ENCODE peak calls at places on chromosomes 16 and 17, in five cellular contexts. U is upper lobe of right lung, Q is GM23248, S is A549, I is prostate gland. E is an unnamed sample.

GRCh38 chr17:34370376-34370996 is 7.5 kb upstream of the CCL1 start:
- DNase-seq in I (no peak), S (no peak), Q (no peak), U (no peak), E (no peak)

GRCh38 chr16:25988089-25988488 is 296.3 kb downstream of the HS3ST4 start:
- DNase-seq in I (no peak), Q (no peak), S (no peak), U (no peak), E (no peak)

GRCh38 chr17:54899721-54900456 is 763 bp upstream of the TOM1L1 start:
- DNase-seq in S (no peak), I (no peak), U (no peak), Q (no peak), E (no peak)

GRCh38 chr17:61444831-61445230 is 7.4 kb upstream of the TBX4 start:
- DNase-seq in Q (peak; percentile 32), S (peak; percentile 38), U (no peak), I (no peak), E (no peak)

GRCh38 chr16:85715169-85716015 is 26.6 kb upstream of the GINS2 start:
- DNase-seq in Q (no peak), I (peak; percentile 55), S (no peak), U (no peak), E (no peak)

GRCh38 chr16:58378401-58378800 is 13.9 kb upstream of the GINS3 start:
- DNase-seq in U (no peak), S (no peak), I (no peak), Q (peak; percentile 22), E (no peak)

GRCh38 chr17:50052241-50052788 is 3.6 kb upstream of the ITGA3 start:
- DNase-seq in S (no peak), I (peak; percentile 80), U (no peak), Q (no peak), E (no peak)

GRCh38 chr17:33389506-33390141 is 96.5 kb upstream of the ASIC2 start:
- DNase-seq in U (no peak), Q (no peak), S (no peak), I (no peak), E (no peak)

GRCh38 chr17:21166599-21167265 is 40.0 kb downstream of the DHRS7B start:
- DNase-seq in S (no peak), Q (peak; percentile 87), I (no peak), U (no peak), E (no peak)

GRCh38 chr16:89102035-89102776 is 8.6 kb downstream of the ACSF3 start:
- DNase-seq in U (no peak), Q (no peak), S (no peak), I (no peak), E (no peak)

DNA sequence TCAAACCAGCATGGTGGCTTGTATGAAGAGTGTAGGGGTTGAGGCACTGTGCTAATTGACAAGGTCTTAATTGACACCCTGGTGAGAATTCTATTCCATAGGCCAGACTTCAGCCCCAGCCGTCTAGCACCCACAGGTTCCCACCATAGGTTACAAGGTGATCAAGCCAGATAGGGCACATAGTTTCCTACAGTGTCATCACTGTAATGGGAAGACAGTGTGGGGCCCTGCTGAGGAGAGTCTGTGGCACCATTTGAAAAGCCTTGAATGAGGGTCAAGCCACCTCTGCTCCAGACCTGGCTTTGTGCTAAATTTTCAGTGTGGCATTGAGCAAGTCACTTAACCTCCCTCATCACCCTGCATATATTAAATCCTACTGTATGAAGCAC is 36.2 kb downstream of the YPEL2 start:
- DNase-seq in U (no peak), I (no peak), Q (peak; percentile 39), S (no peak), E (no peak)
- H3K27ac ChIP-seq in U (peak overlapping the region; percentile 67), I (peak overlapping the region; percentile 79), Q (no peak overlapping the region), S (no peak overlapping the region), E (no peak overlapping the region)

GRCh38 chr17:28597606-28598383 is 1.0 kb downstream of the SPAG5 start:
- DNase-seq in U (no peak), S (no peak), I (no peak), Q (no peak), E (no peak)
- H3K27ac ChIP-seq in U (no peak overlapping the region), S (peak overlapping the region; percentile 79), I (no peak overlapping the region), Q (no peak overlapping the region), E (peak overlapping the region; percentile 100)

DNA sequence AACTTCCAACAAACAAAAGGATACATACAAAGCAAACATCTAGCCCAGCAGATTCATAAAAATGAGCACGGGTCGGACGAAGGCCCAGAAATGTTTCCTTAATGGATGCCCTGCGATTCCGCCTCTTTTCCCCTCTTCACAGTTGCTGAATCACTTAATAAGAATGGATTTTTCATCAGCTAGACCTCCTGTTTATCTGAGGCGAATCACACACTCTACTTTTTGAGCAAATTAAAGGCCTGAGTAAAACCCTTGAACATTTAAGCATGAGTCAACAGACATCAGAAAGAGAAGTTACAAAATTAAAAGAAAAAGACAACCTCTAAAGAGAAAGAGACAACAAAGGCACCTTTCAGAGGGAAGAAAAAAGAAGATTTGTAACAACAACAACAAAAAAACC is 44.7 kb downstream of the HS3ST3A1 start:
- DNase-seq in I (no peak), U (no peak), Q (peak; percentile 88), S (no peak), E (no peak)
- H3K27ac ChIP-seq in I (no peak overlapping the region), U (no peak overlapping the region), Q (peak overlapping the region; percentile 80), S (no peak overlapping the region), E (no peak overlapping the region)

GRCh38 chr17:2155482-2156051 is 100.7 kb downstream of the HIC1 start:
- DNase-seq in U (no peak), I (no peak), Q (no peak), S (no peak), E (no peak)

GRCh38 chr17:2158011-2158410 is 103.1 kb downstream of the HIC1 start:
- DNase-seq in Q (peak; percentile 92), S (no peak), I (no peak), U (no peak), E (no peak)

GRCh38 chr17:2156666-2157065 is 101.8 kb downstream of the HIC1 start:
- DNase-seq in Q (no peak), I (no peak), S (no peak), U (no peak), E (no peak)

GRCh38 chr17:2151634-2152033 is 96.7 kb downstream of the HIC1 start:
- DNase-seq in U (no peak), I (no peak), Q (peak; percentile 35), S (no peak), E (no peak)

GRCh38 chr17:2157081-2157480 is 102.2 kb downstream of the HIC1 start:
- DNase-seq in I (no peak), S (no peak), U (no peak), Q (peak; percentile 94), E (no peak)
- H3K27ac ChIP-seq in I (no peak overlapping the region), S (no peak overlapping the region), U (no peak overlapping the region), Q (peak overlapping the region; percentile 93), E (no peak overlapping the region)